ENCODE peak calls at places on chromosomes 4 and X, in nine cellular contexts. X, H, C, K, B, N, P, V and O are unnamed samples.

GRCh38 chr4:147547314-147548056 is 66.6 kb downstream of the EDNRA start:
- DNase-seq in X (no peak), H (no peak), C (no peak), K (no peak), B (peak), N (peak), P (no peak), V (no peak), O (peak)

GRCh38 chr4:103207673-103208072 is 9.5 kb upstream of the CENPE start:
- DNase-seq in X (no peak), H (no peak), C (no peak), K (no peak), B (no peak), N (no peak), P (peak), V (no peak), O (no peak)

GRCh38 chr4:129179276-129179675 is 83.3 kb downstream of the C4orf33 start:
- DNase-seq in X (no peak), H (no peak), C (no peak), K (no peak), B (no peak), N (no peak), P (no peak), V (no peak), O (peak)

GRCh38 chr4:183576701-183577100 is 71.8 kb downstream of the ING2 start:
- DNase-seq in X (no peak), H (no peak), C (no peak), K (no peak), B (no peak), N (peak), P (no peak), V (no peak), O (peak)

GRCh38 chr4:106869551-106869950 is 166.6 kb downstream of the DKK2 start:
- DNase-seq in X (no peak), H (no peak), C (no peak), K (no peak), B (no peak), N (peak), P (no peak), V (no peak), O (peak)

GRCh38 chr4:51842554-51843308 is at the start of gene DCUN1D4:
- DNase-seq in X (peak), H (peak), C (peak), K (peak), B (peak), N (peak), P (peak), V (peak), O (peak)

GRCh38 chr4:40564815-40565505 is 64.7 kb downstream of the RBM47 start:
- DNase-seq in X (no peak), H (no peak), C (no peak), K (no peak), B (no peak), N (no peak), P (no peak), V (no peak), O (peak)

GRCh38 chrX:113470166-113470565 is 629.5 kb upstream of the AMOT start:
- DNase-seq in X (no peak), H (no peak), C (no peak), K (no peak), B (no peak), N (no peak), P (no peak), V (no peak), O (no peak)

GRCh38 chr4:41438564-41438963 is 99.4 kb upstream of the LIMCH1 start:
- DNase-seq in X (no peak), H (no peak), C (no peak), K (no peak), B (no peak), N (no peak), P (no peak), V (no peak), O (no peak)

GRCh38 chrX:27057883-27058282 is 405.3 kb downstream of the PPP4R3C start:
- DNase-seq in X (no peak), H (no peak), C (no peak), K (no peak), B (no peak), N (no peak), P (no peak), V (no peak), O (no peak)